ENCODE peak calls at places on chromosomes 13 and 19, in four cellular contexts. One of them, this sample, is unnamed. For H3K27me3 and H3K4me1, the result is how much of the 10 kb centered on the place peaks cover.

GRCh38 chr13:91346848-91347211 is 657 bp upstream of the MIR17HG start:
- DNase-seq in esophagus squamous epithelium: no peak
- DNase-seq in prostate gland: peak
- DNase-seq in HAP-1: no peak
- DNase-seq in this sample: no peak

GRCh38 chr13:44021422-44021821 is 141.7 kb downstream of the LACC1 start:
- DNase-seq in prostate gland: no peak
- DNase-seq in HAP-1: no peak
- DNase-seq in esophagus squamous epithelium: no peak
- DNase-seq in this sample: no peak

GRCh38 chr13:32073180-32073864 is 41.7 kb downstream of the FRY start:
- DNase-seq in prostate gland: no peak
- DNase-seq in esophagus squamous epithelium: no peak
- DNase-seq in HAP-1: no peak
- DNase-seq in this sample: no peak

GRCh38 chr13:77507931-77508776 is 27.4 kb upstream of the SCEL start:
- DNase-seq in prostate gland: peak
- DNase-seq in esophagus squamous epithelium: no peak
- DNase-seq in HAP-1: no peak
- DNase-seq in this sample: no peak

GRCh38 chr13:98405690-98406344 is 171.1 kb downstream of the STK24 start:
- DNase-seq in esophagus squamous epithelium: no peak
- DNase-seq in HAP-1: no peak
- DNase-seq in prostate gland: no peak
- DNase-seq in this sample: no peak

GRCh38 chr19:2627319-2627829 is 75.1 kb downstream of the GNG7 start:
- DNase-seq in prostate gland: peak
- DNase-seq in HAP-1: no peak
- DNase-seq in esophagus squamous epithelium: peak
- DNase-seq in this sample: peak

GRCh38 chr13:111518161-111518791 is 197.8 kb downstream of the TEX29 start:
- DNase-seq in HAP-1: no peak
- DNase-seq in prostate gland: no peak
- DNase-seq in esophagus squamous epithelium: no peak
- DNase-seq in this sample: no peak

GRCh38 chr13:52010890-52011689 is at the start of gene ATP7B:
- DNase-seq in HAP-1: no peak
- DNase-seq in esophagus squamous epithelium: no peak
- DNase-seq in prostate gland: no peak
- DNase-seq in this sample: no peak

GRCh38 chr13:51525567-51526165 is 58.6 kb upstream of the WDFY2 start:
- DNase-seq in esophagus squamous epithelium: no peak
- DNase-seq in HAP-1: no peak
- DNase-seq in prostate gland: no peak
- DNase-seq in this sample: no peak

GRCh38 chr19:6056282-6056741 is 54.0 kb downstream of the RFX2 start:
- DNase-seq in HAP-1: no peak
- DNase-seq in prostate gland: no peak
- DNase-seq in esophagus squamous epithelium: no peak
- DNase-seq in this sample: no peak

GRCh38 chr13:111093136-111093535 is 22.0 kb upstream of the ARHGEF7 start:
- DNase-seq in esophagus squamous epithelium: no peak
- DNase-seq in prostate gland: no peak
- DNase-seq in HAP-1: no peak
- DNase-seq in this sample: no peak

GRCh38 chr13:38883783-38884182 is 106.8 kb downstream of the STOML3 start:
- DNase-seq in prostate gland: no peak
- DNase-seq in esophagus squamous epithelium: no peak
- DNase-seq in HAP-1: no peak
- DNase-seq in this sample: no peak

GRCh38 chr13:98214707-98215106 is 37.6 kb upstream of the RNF113B start:
- DNase-seq in prostate gland: peak
- DNase-seq in esophagus squamous epithelium: no peak
- DNase-seq in HAP-1: no peak
- DNase-seq in this sample: no peak

GRCh38 chr13:97043302-97043701 is 49.0 kb upstream of the OXGR1 start:
- DNase-seq in esophagus squamous epithelium: no peak
- DNase-seq in HAP-1: peak
- DNase-seq in prostate gland: no peak
- DNase-seq in this sample: no peak

GRCh38 chr13:112839347-112840105 is 129.5 kb upstream of the MCF2L start:
- DNase-seq in esophagus squamous epithelium: no peak
- DNase-seq in prostate gland: no peak
- DNase-seq in HAP-1: no peak
- DNase-seq in this sample: no peak

GRCh38 chr19:58543826-58544590 is at the start of gene TRIM28:
- DNase-seq in HAP-1: peak
- DNase-seq in esophagus squamous epithelium: no peak
- DNase-seq in prostate gland: peak
- DNase-seq in this sample: peak

GRCh38 chr13:106354961-106355360 is 180.5 kb downstream of the EFNB2 start:
- DNase-seq in HAP-1: no peak
- DNase-seq in esophagus squamous epithelium: no peak
- DNase-seq in prostate gland: no peak
- DNase-seq in this sample: no peak

GRCh38 chr13:19606152-19606551 is 27.3 kb upstream of the MPHOSPH8 start:
- DNase-seq in HAP-1: no peak
- DNase-seq in esophagus squamous epithelium: no peak
- DNase-seq in prostate gland: no peak
- DNase-seq in this sample: no peak

GRCh38 chr19:21699197-21699596 is 68.2 kb downstream of the ZNF100 start:
- DNase-seq in HAP-1: no peak
- DNase-seq in esophagus squamous epithelium: no peak
- DNase-seq in prostate gland: no peak
- DNase-seq in this sample: no peak

GRCh38 chr19:16328824-16329482 is 4.3 kb downstream of the KLF2 start:
- DNase-seq in prostate gland: no peak
- DNase-seq in HAP-1: no peak
- DNase-seq in esophagus squamous epithelium: no peak
- DNase-seq in this sample: no peak

GRCh38 chr19:33290956-33291622 is 11.2 kb downstream of the CEBPA start:
- DNase-seq in HAP-1: no peak
- DNase-seq in prostate gland: no peak
- DNase-seq in esophagus squamous epithelium: no peak
- DNase-seq in this sample: no peak

GRCh38 chr13:23707674-23708073 is 137.5 kb downstream of the TNFRSF19 start:
- DNase-seq in HAP-1: peak
- DNase-seq in esophagus squamous epithelium: no peak
- DNase-seq in prostate gland: no peak
- DNase-seq in this sample: no peak

GRCh38 chr19:4197625-4198466 is 15.4 kb downstream of the ANKRD24 start:
- DNase-seq in HAP-1: no peak
- DNase-seq in esophagus squamous epithelium: no peak
- DNase-seq in prostate gland: no peak
- DNase-seq in this sample: no peak

GRCh38 chr13:26465514-26465913 is 92.0 kb upstream of the WASF3 start:
- DNase-seq in prostate gland: no peak
- DNase-seq in HAP-1: no peak
- DNase-seq in esophagus squamous epithelium: no peak
- DNase-seq in this sample: no peak

GRCh38 chr13:62684359-62684758 is 1268.7 kb upstream of the PCDH20 start:
- DNase-seq in HAP-1: no peak
- DNase-seq in esophagus squamous epithelium: no peak
- DNase-seq in prostate gland: no peak
- DNase-seq in this sample: no peak

GRCh38 chr19:13015361-13016231 is 20.3 kb downstream of the NFIX start:
- DNase-seq in prostate gland: no peak
- DNase-seq in esophagus squamous epithelium: no peak
- DNase-seq in HAP-1: no peak
- DNase-seq in this sample: no peak

GRCh38 chr13:35549481-35549880 is 73.0 kb upstream of the MAB21L1 start:
- DNase-seq in prostate gland: no peak
- DNase-seq in esophagus squamous epithelium: no peak
- DNase-seq in HAP-1: no peak
- DNase-seq in this sample: no peak

GRCh38 chr13:50682966-50683365 is 160.5 kb downstream of the DLEU7 start:
- DNase-seq in HAP-1: no peak
- DNase-seq in esophagus squamous epithelium: no peak
- DNase-seq in prostate gland: no peak
- DNase-seq in this sample: no peak

GRCh38 chr13:84139561-84140158 is 257.4 kb upstream of the SLITRK1 start:
- DNase-seq in prostate gland: no peak
- DNase-seq in HAP-1: peak
- DNase-seq in esophagus squamous epithelium: no peak
- DNase-seq in this sample: no peak

GRCh38 chr13:93558637-93559036 is 332.0 kb downstream of the GPC6 start:
- DNase-seq in prostate gland: no peak
- DNase-seq in esophagus squamous epithelium: no peak
- DNase-seq in HAP-1: no peak
- DNase-seq in this sample: no peak

GRCh38 chr13:99972190-99972731 is 694 bp upstream of the ZIC5 start:
- DNase-seq in prostate gland: no peak
- DNase-seq in HAP-1: no peak
- DNase-seq in esophagus squamous epithelium: no peak
- DNase-seq in this sample: no peak

GRCh38 chr13:99971576-99972189 is at the start of gene ZIC5:
- DNase-seq in HAP-1: no peak
- DNase-seq in prostate gland: no peak
- DNase-seq in esophagus squamous epithelium: no peak
- DNase-seq in this sample: no peak

GRCh38 chr13:99969368-99969933 is 2.1 kb downstream of the ZIC5 start:
- DNase-seq in esophagus squamous epithelium: no peak
- DNase-seq in HAP-1: no peak
- DNase-seq in prostate gland: no peak
- DNase-seq in this sample: no peak

GRCh38 chr13:99969934-99970760 is 1.4 kb downstream of the ZIC5 start:
- DNase-seq in esophagus squamous epithelium: no peak
- DNase-seq in prostate gland: no peak
- DNase-seq in HAP-1: peak
- DNase-seq in this sample: no peak

DNA sequence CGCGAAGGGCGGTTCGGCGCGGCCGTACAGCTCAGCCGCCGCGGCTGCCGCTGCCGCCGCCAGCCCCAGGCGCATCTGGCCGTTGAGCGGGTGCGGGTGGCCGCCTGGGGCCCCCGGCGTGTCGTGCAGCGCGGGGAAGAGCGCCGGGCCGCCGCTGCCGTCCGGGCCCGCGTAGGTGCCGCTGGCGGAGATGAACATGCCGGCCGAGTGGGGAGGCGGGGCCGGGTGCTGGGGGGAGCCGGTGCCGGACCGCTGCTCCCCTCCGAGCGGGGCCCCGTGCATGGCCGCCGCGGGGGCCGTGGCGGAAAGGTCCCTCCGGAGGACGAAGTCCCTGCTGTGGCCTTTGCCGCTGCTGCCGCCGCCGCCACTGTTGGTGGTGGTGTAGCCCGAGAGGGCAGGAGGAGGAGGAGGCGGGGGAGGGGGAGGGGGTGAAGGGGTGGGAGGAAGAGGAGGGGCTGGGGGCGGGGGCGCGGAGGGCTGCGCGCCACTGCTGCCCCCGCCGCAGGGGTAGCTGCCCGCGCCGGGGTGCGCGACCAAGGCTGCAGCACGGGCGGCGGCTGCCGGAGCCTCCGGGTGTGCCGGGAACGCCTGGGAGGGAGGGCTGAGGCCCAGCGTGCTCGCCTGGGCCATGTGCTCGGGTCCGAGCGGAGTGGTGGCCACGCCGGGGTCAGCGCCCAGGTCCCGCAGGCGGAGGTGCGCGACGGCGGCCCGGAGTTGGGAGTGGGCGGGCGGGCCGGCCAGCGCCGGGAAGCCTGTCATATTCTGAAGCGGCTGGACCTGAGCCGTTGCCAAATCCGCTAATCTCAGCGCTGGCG is 599 bp downstream of the ZIC5 start:
- DNase-seq in HAP-1: peak
- DNase-seq in esophagus squamous epithelium: no peak
- DNase-seq in prostate gland: no peak
- DNase-seq in this sample: no peak
- H3K27me3 ChIP-seq in HAP-1: under half
- H3K27me3 ChIP-seq in esophagus squamous epithelium: half or more
- H3K27me3 ChIP-seq in prostate gland: half or more
- H3K27me3 ChIP-seq in this sample: under half

GRCh38 chr19:8577247-8577646 is at the start of gene MYO1F:
- DNase-seq in esophagus squamous epithelium: no peak
- DNase-seq in prostate gland: no peak
- DNase-seq in HAP-1: no peak
- DNase-seq in this sample: no peak

GRCh38 chr19:8576273-8576993 is 809 bp downstream of the MYO1F start:
- DNase-seq in prostate gland: no peak
- DNase-seq in esophagus squamous epithelium: no peak
- DNase-seq in HAP-1: no peak
- DNase-seq in this sample: no peak

GRCh38 chr19:8575467-8575997 is 1.7 kb downstream of the MYO1F start:
- DNase-seq in HAP-1: no peak
- DNase-seq in prostate gland: no peak
- DNase-seq in esophagus squamous epithelium: no peak
- DNase-seq in this sample: no peak

GRCh38 chr19:8571006-8571411 is 6.2 kb downstream of the MYO1F start:
- DNase-seq in HAP-1: no peak
- DNase-seq in esophagus squamous epithelium: no peak
- DNase-seq in prostate gland: no peak
- DNase-seq in this sample: no peak

DNA sequence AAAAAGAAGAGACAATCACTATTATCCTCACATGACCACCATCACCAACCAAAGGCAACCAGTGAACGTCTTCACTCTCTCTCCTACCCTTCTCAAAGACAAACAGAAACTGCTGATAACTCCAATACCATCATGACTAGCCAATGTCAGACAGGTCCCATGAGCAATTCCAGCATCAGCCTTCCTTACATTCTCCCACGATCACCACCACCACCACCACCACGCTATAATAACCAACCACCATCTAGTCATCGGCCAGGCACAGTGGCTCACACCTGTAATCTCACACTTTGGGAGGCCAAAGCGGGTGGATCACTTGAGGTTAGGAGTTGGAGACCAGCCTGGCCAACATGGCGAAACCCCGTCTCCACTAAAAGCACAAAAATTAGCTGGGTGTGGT is 3.9 kb downstream of the MYO1F start:
- DNase-seq in HAP-1: no peak
- DNase-seq in esophagus squamous epithelium: no peak
- DNase-seq in prostate gland: no peak
- DNase-seq in this sample: no peak
- H3K4me1 ChIP-seq in HAP-1: under half
- H3K4me1 ChIP-seq in esophagus squamous epithelium: under half
- H3K4me1 ChIP-seq in prostate gland: under half
- H3K4me1 ChIP-seq in this sample: under half

GRCh38 chr19:10508707-10509106 is 5.6 kb upstream of the KEAP1 start:
- DNase-seq in prostate gland: no peak
- DNase-seq in esophagus squamous epithelium: no peak
- DNase-seq in HAP-1: no peak
- DNase-seq in this sample: no peak

GRCh38 chr19:10513223-10513622 is 4.0 kb downstream of the S1PR5 start:
- DNase-seq in prostate gland: no peak
- DNase-seq in HAP-1: no peak
- DNase-seq in esophagus squamous epithelium: no peak
- DNase-seq in this sample: no peak

GRCh38 chr19:10508036-10508435 is 4.9 kb upstream of the KEAP1 start:
- DNase-seq in prostate gland: no peak
- DNase-seq in HAP-1: no peak
- DNase-seq in esophagus squamous epithelium: no peak
- DNase-seq in this sample: no peak

GRCh38 chr19:10514211-10515145 is 2.8 kb downstream of the S1PR5 start:
- DNase-seq in esophagus squamous epithelium: no peak
- DNase-seq in prostate gland: no peak
- DNase-seq in HAP-1: no peak
- DNase-seq in this sample: no peak

GRCh38 chr19:10510301-10510802 is 6.9 kb downstream of the S1PR5 start:
- DNase-seq in prostate gland: no peak
- DNase-seq in HAP-1: no peak
- DNase-seq in esophagus squamous epithelium: no peak
- DNase-seq in this sample: no peak
- H3K27me3 ChIP-seq in prostate gland: under half
- H3K27me3 ChIP-seq in HAP-1: under half
- H3K27me3 ChIP-seq in esophagus squamous epithelium: under half
- H3K27me3 ChIP-seq in this sample: under half

GRCh38 chr13:40970803-40971202 is 48.3 kb downstream of the ELF1 start:
- DNase-seq in prostate gland: no peak
- DNase-seq in esophagus squamous epithelium: no peak
- DNase-seq in HAP-1: no peak
- DNase-seq in this sample: no peak
- H3K4me1 ChIP-seq in prostate gland: under half
- H3K4me1 ChIP-seq in esophagus squamous epithelium: under half
- H3K4me1 ChIP-seq in HAP-1: under half
- H3K4me1 ChIP-seq in this sample: half or more